ENCODE peak calls at places on chromosomes 16 and 17, in seven cellular contexts. One of them, this sample, is unnamed.

GRCh38 chr16:58862334-58863024 is 128.4 kb upstream of the GOT2 start:
- DNase-seq in amniotic stem cell: no peak
- DNase-seq in COR-L47: peak
- DNase-seq in T-cell: no peak
- DNase-seq in KBM-7: no peak
- DNase-seq in right atrium auricular region: no peak
- DNase-seq in omental fat pad: no peak
- DNase-seq in this sample: no peak

GRCh38 chr17:10600551-10600950 is 51.1 kb upstream of the MYH2 start:
- DNase-seq in amniotic stem cell: no peak
- DNase-seq in COR-L47: no peak
- DNase-seq in T-cell: no peak
- DNase-seq in KBM-7: no peak
- DNase-seq in right atrium auricular region: no peak
- DNase-seq in omental fat pad: no peak
- DNase-seq in this sample: no peak

GRCh38 chr17:44108440-44109311 is 14.8 kb downstream of the HDAC5 start:
- DNase-seq in amniotic stem cell: peak
- DNase-seq in COR-L47: no peak
- DNase-seq in T-cell: no peak
- DNase-seq in KBM-7: no peak
- DNase-seq in right atrium auricular region: peak
- DNase-seq in omental fat pad: no peak
- DNase-seq in this sample: peak

GRCh38 chr16:17302213-17302612 is 168.5 kb downstream of the XYLT1 start:
- DNase-seq in amniotic stem cell: no peak
- DNase-seq in COR-L47: no peak
- DNase-seq in T-cell: no peak
- DNase-seq in KBM-7: no peak
- DNase-seq in right atrium auricular region: no peak
- DNase-seq in omental fat pad: no peak
- DNase-seq in this sample: no peak

GRCh38 chr16:86018487-86018886 is 119.5 kb downstream of the IRF8 start:
- DNase-seq in amniotic stem cell: no peak
- DNase-seq in COR-L47: no peak
- DNase-seq in T-cell: no peak
- DNase-seq in KBM-7: peak
- DNase-seq in right atrium auricular region: peak
- DNase-seq in omental fat pad: no peak
- DNase-seq in this sample: peak

GRCh38 chr17:17435323-17435722 is 41.5 kb upstream of the MED9 start:
- DNase-seq in amniotic stem cell: peak
- DNase-seq in COR-L47: no peak
- DNase-seq in T-cell: no peak
- DNase-seq in KBM-7: no peak
- DNase-seq in right atrium auricular region: no peak
- DNase-seq in omental fat pad: no peak
- DNase-seq in this sample: no peak

GRCh38 chr16:84741351-84741791 is 41.6 kb downstream of the USP10 start:
- DNase-seq in amniotic stem cell: no peak
- DNase-seq in COR-L47: no peak
- DNase-seq in T-cell: no peak
- DNase-seq in KBM-7: no peak
- DNase-seq in right atrium auricular region: no peak
- DNase-seq in omental fat pad: no peak
- DNase-seq in this sample: peak

GRCh38 chr16:49588729-49589384 is 215.3 kb downstream of the C16orf78 start:
- DNase-seq in amniotic stem cell: no peak
- DNase-seq in COR-L47: no peak
- DNase-seq in T-cell: no peak
- DNase-seq in KBM-7: no peak
- DNase-seq in right atrium auricular region: no peak
- DNase-seq in omental fat pad: no peak
- DNase-seq in this sample: no peak

GRCh38 chr17:60231234-60231633 is 81.5 kb downstream of the CA4 start:
- DNase-seq in amniotic stem cell: no peak
- DNase-seq in COR-L47: peak
- DNase-seq in T-cell: no peak
- DNase-seq in KBM-7: peak
- DNase-seq in right atrium auricular region: no peak
- DNase-seq in omental fat pad: no peak
- DNase-seq in this sample: peak

GRCh38 chr16:30053376-30054015 is 12.1 kb upstream of the ALDOA start:
- DNase-seq in amniotic stem cell: no peak
- DNase-seq in COR-L47: peak
- DNase-seq in T-cell: no peak
- DNase-seq in KBM-7: peak
- DNase-seq in right atrium auricular region: no peak
- DNase-seq in omental fat pad: no peak
- DNase-seq in this sample: peak

GRCh38 chr17:7323731-7324437 is 5.3 kb downstream of the NEURL4 start:
- DNase-seq in amniotic stem cell: no peak
- DNase-seq in COR-L47: no peak
- DNase-seq in T-cell: no peak
- DNase-seq in KBM-7: peak
- DNase-seq in right atrium auricular region: no peak
- DNase-seq in omental fat pad: no peak
- DNase-seq in this sample: no peak

GRCh38 chr16:24955975-24956731 is 59.0 kb downstream of the ARHGAP17 start:
- DNase-seq in amniotic stem cell: no peak
- DNase-seq in COR-L47: no peak
- DNase-seq in T-cell: no peak
- DNase-seq in KBM-7: no peak
- DNase-seq in right atrium auricular region: no peak
- DNase-seq in omental fat pad: no peak
- DNase-seq in this sample: no peak

GRCh38 chr17:20206068-20206467 is 196.9 kb downstream of the SPECC1 start:
- DNase-seq in amniotic stem cell: no peak
- DNase-seq in COR-L47: no peak
- DNase-seq in T-cell: peak
- DNase-seq in KBM-7: peak
- DNase-seq in right atrium auricular region: no peak
- DNase-seq in omental fat pad: no peak
- DNase-seq in this sample: no peak

GRCh38 chr17:45302649-45303173 is 14.1 kb downstream of the MAP3K14 start:
- DNase-seq in amniotic stem cell: no peak
- DNase-seq in COR-L47: no peak
- DNase-seq in T-cell: no peak
- DNase-seq in KBM-7: peak
- DNase-seq in right atrium auricular region: no peak
- DNase-seq in omental fat pad: no peak
- DNase-seq in this sample: peak

GRCh38 chr16:81337097-81337496 is 22.3 kb downstream of the GAN start:
- DNase-seq in amniotic stem cell: no peak
- DNase-seq in COR-L47: no peak
- DNase-seq in T-cell: no peak
- DNase-seq in KBM-7: no peak
- DNase-seq in right atrium auricular region: no peak
- DNase-seq in omental fat pad: no peak
- DNase-seq in this sample: no peak

GRCh38 chr17:83161298-83162034 is 82.1 kb downstream of the METRNL start:
- DNase-seq in amniotic stem cell: peak
- DNase-seq in COR-L47: no peak
- DNase-seq in T-cell: no peak
- DNase-seq in KBM-7: no peak
- DNase-seq in right atrium auricular region: no peak
- DNase-seq in omental fat pad: no peak
- DNase-seq in this sample: no peak

GRCh38 chr17:76027159-76027839 is at the start of gene EVPL:
- DNase-seq in amniotic stem cell: no peak
- DNase-seq in COR-L47: no peak
- DNase-seq in T-cell: no peak
- DNase-seq in KBM-7: no peak
- DNase-seq in right atrium auricular region: no peak
- DNase-seq in omental fat pad: no peak
- DNase-seq in this sample: no peak

GRCh38 chr17:28252436-28252835 is 66.6 kb upstream of the TMEM97 start:
- DNase-seq in amniotic stem cell: no peak
- DNase-seq in COR-L47: no peak
- DNase-seq in T-cell: no peak
- DNase-seq in KBM-7: no peak
- DNase-seq in right atrium auricular region: no peak
- DNase-seq in omental fat pad: no peak
- DNase-seq in this sample: no peak

GRCh38 chr17:44981221-44981968 is 13.3 kb upstream of the C1QL1 start:
- DNase-seq in amniotic stem cell: no peak
- DNase-seq in COR-L47: no peak
- DNase-seq in T-cell: no peak
- DNase-seq in KBM-7: no peak
- DNase-seq in right atrium auricular region: no peak
- DNase-seq in omental fat pad: no peak
- DNase-seq in this sample: no peak

GRCh38 chr17:57406131-57406980 is 150.0 kb downstream of the MSI2 start:
- DNase-seq in amniotic stem cell: no peak
- DNase-seq in COR-L47: no peak
- DNase-seq in T-cell: no peak
- DNase-seq in KBM-7: no peak
- DNase-seq in right atrium auricular region: no peak
- DNase-seq in omental fat pad: no peak
- DNase-seq in this sample: no peak

GRCh38 chr16:24876231-24876630 is 30.5 kb downstream of the SLC5A11 start:
- DNase-seq in amniotic stem cell: no peak
- DNase-seq in COR-L47: no peak
- DNase-seq in T-cell: no peak
- DNase-seq in KBM-7: no peak
- DNase-seq in right atrium auricular region: no peak
- DNase-seq in omental fat pad: no peak
- DNase-seq in this sample: no peak

GRCh38 chr17:28865946-28866752 is 11.3 kb downstream of the ERAL1 start:
- DNase-seq in amniotic stem cell: no peak
- DNase-seq in COR-L47: no peak
- DNase-seq in T-cell: no peak
- DNase-seq in KBM-7: peak
- DNase-seq in right atrium auricular region: no peak
- DNase-seq in omental fat pad: no peak
- DNase-seq in this sample: peak

GRCh38 chr16:72673118-72673517 is 374.8 kb downstream of the ZFHX3 start:
- DNase-seq in amniotic stem cell: no peak
- DNase-seq in COR-L47: no peak
- DNase-seq in T-cell: no peak
- DNase-seq in KBM-7: no peak
- DNase-seq in right atrium auricular region: no peak
- DNase-seq in omental fat pad: no peak
- DNase-seq in this sample: peak

GRCh38 chr16:79954920-79955705 is 354.6 kb upstream of the MAF start:
- DNase-seq in amniotic stem cell: no peak
- DNase-seq in COR-L47: no peak
- DNase-seq in T-cell: no peak
- DNase-seq in KBM-7: no peak
- DNase-seq in right atrium auricular region: no peak
- DNase-seq in omental fat pad: no peak
- DNase-seq in this sample: no peak

GRCh38 chr17:36534117-36534880 is at the start of gene MYO19:
- DNase-seq in amniotic stem cell: no peak
- DNase-seq in COR-L47: peak
- DNase-seq in T-cell: peak
- DNase-seq in KBM-7: peak
- DNase-seq in right atrium auricular region: peak
- DNase-seq in omental fat pad: peak
- DNase-seq in this sample: no peak

GRCh38 chr16:48011466-48011865 is 144.3 kb downstream of the ABCC12 start:
- DNase-seq in amniotic stem cell: no peak
- DNase-seq in COR-L47: no peak
- DNase-seq in T-cell: no peak
- DNase-seq in KBM-7: no peak
- DNase-seq in right atrium auricular region: no peak
- DNase-seq in omental fat pad: no peak
- DNase-seq in this sample: no peak

GRCh38 chr16:23899869-23900268 is 64.1 kb downstream of the PRKCB start:
- DNase-seq in amniotic stem cell: no peak
- DNase-seq in COR-L47: no peak
- DNase-seq in T-cell: no peak
- DNase-seq in KBM-7: no peak
- DNase-seq in right atrium auricular region: no peak
- DNase-seq in omental fat pad: no peak
- DNase-seq in this sample: no peak

GRCh38 chr16:29156511-29156910 is 171.7 kb downstream of the LAT start:
- DNase-seq in amniotic stem cell: no peak
- DNase-seq in COR-L47: no peak
- DNase-seq in T-cell: no peak
- DNase-seq in KBM-7: peak
- DNase-seq in right atrium auricular region: no peak
- DNase-seq in omental fat pad: no peak
- DNase-seq in this sample: no peak

GRCh38 chr17:80613732-80614071 is 69.1 kb downstream of the RPTOR start:
- DNase-seq in amniotic stem cell: no peak
- DNase-seq in COR-L47: no peak
- DNase-seq in T-cell: no peak
- DNase-seq in KBM-7: no peak
- DNase-seq in right atrium auricular region: no peak
- DNase-seq in omental fat pad: no peak
- DNase-seq in this sample: no peak

GRCh38 chr17:57629470-57629869 is 115.6 kb downstream of the CCDC182 start:
- DNase-seq in amniotic stem cell: no peak
- DNase-seq in COR-L47: no peak
- DNase-seq in T-cell: no peak
- DNase-seq in KBM-7: no peak
- DNase-seq in right atrium auricular region: no peak
- DNase-seq in omental fat pad: no peak
- DNase-seq in this sample: peak

GRCh38 chr17:77129568-77130301 is 11.0 kb upstream of the SEC14L1 start:
- DNase-seq in amniotic stem cell: no peak
- DNase-seq in COR-L47: no peak
- DNase-seq in T-cell: no peak
- DNase-seq in KBM-7: no peak
- DNase-seq in right atrium auricular region: no peak
- DNase-seq in omental fat pad: no peak
- DNase-seq in this sample: no peak

GRCh38 chr17:81566461-81567126 is 14.4 kb upstream of the FAAP100 start:
- DNase-seq in amniotic stem cell: peak
- DNase-seq in COR-L47: peak
- DNase-seq in T-cell: no peak
- DNase-seq in KBM-7: peak
- DNase-seq in right atrium auricular region: peak
- DNase-seq in omental fat pad: peak
- DNase-seq in this sample: peak

GRCh38 chr17:49850772-49851386 is 3.0 kb upstream of the TAC4 start:
- DNase-seq in amniotic stem cell: no peak
- DNase-seq in COR-L47: no peak
- DNase-seq in T-cell: no peak
- DNase-seq in KBM-7: peak
- DNase-seq in right atrium auricular region: no peak
- DNase-seq in omental fat pad: no peak
- DNase-seq in this sample: peak

GRCh38 chr16:55671974-55672280 is 16.1 kb downstream of the SLC6A2 start:
- DNase-seq in amniotic stem cell: no peak
- DNase-seq in COR-L47: no peak
- DNase-seq in T-cell: no peak
- DNase-seq in KBM-7: no peak
- DNase-seq in right atrium auricular region: no peak
- DNase-seq in omental fat pad: no peak
- DNase-seq in this sample: no peak

GRCh38 chr17:67461876-67462275 is 84.8 kb downstream of the PITPNC1 start:
- DNase-seq in amniotic stem cell: no peak
- DNase-seq in COR-L47: no peak
- DNase-seq in T-cell: no peak
- DNase-seq in KBM-7: no peak
- DNase-seq in right atrium auricular region: no peak
- DNase-seq in omental fat pad: no peak
- DNase-seq in this sample: no peak

GRCh38 chr17:4165301-4166010 is 22.5 kb downstream of the CYB5D2 start:
- DNase-seq in amniotic stem cell: no peak
- DNase-seq in COR-L47: no peak
- DNase-seq in T-cell: no peak
- DNase-seq in KBM-7: no peak
- DNase-seq in right atrium auricular region: no peak
- DNase-seq in omental fat pad: no peak
- DNase-seq in this sample: no peak

GRCh38 chr16:67015317-67015731 is 13.6 kb upstream of the CBFB start:
- DNase-seq in amniotic stem cell: no peak
- DNase-seq in COR-L47: no peak
- DNase-seq in T-cell: no peak
- DNase-seq in KBM-7: peak
- DNase-seq in right atrium auricular region: no peak
- DNase-seq in omental fat pad: no peak
- DNase-seq in this sample: no peak

GRCh38 chr16:28537076-28537475 is 1.7 kb downstream of the NUPR1 start:
- DNase-seq in amniotic stem cell: no peak
- DNase-seq in COR-L47: no peak
- DNase-seq in T-cell: no peak
- DNase-seq in KBM-7: no peak
- DNase-seq in right atrium auricular region: no peak
- DNase-seq in omental fat pad: no peak
- DNase-seq in this sample: no peak